ENCODE peak calls at places on chromosome 2, in seven cellular contexts. T, F, M, Q, N, Z and B are unnamed samples.

GRCh38 chr2:88739985-88740600 is 48.6 kb downstream of the RPIA start:
- DNase-seq in N (peak; percentile 32), T (peak; percentile 67), M (peak; percentile 81), Z (peak; percentile 86), F (peak; percentile 80), Q (peak; percentile 84), B (peak; percentile 18)

GRCh38 chr2:10220516-10221391 is 82.0 kb upstream of the HPCAL1 start:
- DNase-seq in N (no peak), F (peak; percentile 90), Q (peak; percentile 84), T (no peak), M (peak; percentile 67), Z (no peak), B (no peak)

GRCh38 chr2:125310671-125311364 is 1285.7 kb downstream of the CNTNAP5 start:
- DNase-seq in F (no peak), T (no peak), Z (no peak), N (no peak), Q (no peak), M (no peak), B (no peak)

GRCh38 chr2:152466925-152467676 is 132.1 kb downstream of the FMNL2 start:
- DNase-seq in F (peak; percentile 51), Q (peak; percentile 61), T (peak; percentile 35), Z (no peak), M (peak; percentile 86), N (peak; percentile 34), B (no peak)

GRCh38 chr2:68250196-68250595 is 2.1 kb downstream of the PPP3R1 start:
- DNase-seq in Q (no peak), N (no peak), M (peak; percentile 50), T (no peak), F (no peak), Z (no peak), B (no peak)

GRCh38 chr2:208356846-208357574 is 49.6 kb upstream of the PTH2R start:
- DNase-seq in T (no peak), Z (no peak), Q (peak; percentile 35), F (no peak), N (no peak), M (no peak), B (no peak)

GRCh38 chr2:54402350-54402749 is 53.8 kb upstream of the SPTBN1 start:
- DNase-seq in Z (peak; percentile 78), T (peak; percentile 42), F (no peak), N (no peak), M (peak; percentile 6), Q (peak; percentile 88), B (no peak)

GRCh38 chr2:20481798-20482405 is 35.0 kb downstream of the RHOB start:
- DNase-seq in Z (no peak), T (no peak), Q (no peak), F (no peak), N (no peak), M (no peak), B (no peak)

GRCh38 chr2:23658466-23658942 is 268.4 kb downstream of the ATAD2B start:
- DNase-seq in Q (peak; percentile 54), T (no peak), M (no peak), Z (no peak), N (no peak), F (no peak), B (no peak)

GRCh38 chr2:173493874-173494273 is 139.2 kb downstream of the CDCA7 start:
- DNase-seq in M (no peak), F (no peak), Q (no peak), N (no peak), Z (no peak), T (no peak), B (no peak)
- TF ChIP-seq CTCF in M (no peak), F (peak; percentile 44), Q (no peak), N (peak; percentile 11), Z (no peak), T (no peak), B (peak; percentile 15)

GRCh38 chr2:47345584-47345913 is 57.4 kb upstream of the MSH2 start:
- DNase-seq in N (no peak), F (no peak), Z (no peak), Q (no peak), T (no peak), M (no peak), B (no peak)

GRCh38 chr2:47346669-47347068 is 56.3 kb upstream of the MSH2 start:
- DNase-seq in Z (no peak), N (no peak), T (no peak), F (no peak), Q (no peak), M (no peak), B (no peak)

GRCh38 chr2:47344890-47345583 is 57.9 kb upstream of the MSH2 start:
- DNase-seq in N (no peak), T (peak; percentile 84), M (no peak), Q (peak; percentile 52), Z (peak; percentile 85), F (peak; percentile 90), B (peak; percentile 63)

DNA sequence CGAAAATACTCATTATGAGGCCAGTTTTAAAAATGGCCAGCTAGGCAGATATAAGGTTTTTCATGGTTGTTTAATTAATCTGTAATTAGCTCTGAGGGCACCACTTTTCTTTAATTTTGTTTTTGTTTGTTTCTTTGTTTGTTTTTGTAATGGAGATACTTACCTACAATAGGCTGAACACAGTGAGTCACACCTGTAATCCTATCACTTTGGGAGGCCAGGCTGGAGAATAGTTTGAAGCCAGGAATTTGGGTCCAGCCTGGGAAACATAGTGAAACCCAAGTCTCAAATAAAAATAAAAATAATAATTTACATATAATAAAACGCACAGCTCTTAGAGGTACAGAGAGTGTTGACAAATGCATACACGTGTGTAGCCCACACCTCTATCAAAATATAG is 56.8 kb upstream of the MSH2 start:
- DNase-seq in Q (no peak), N (no peak), T (no peak), F (peak; percentile 36), M (no peak), Z (no peak), B (no peak)
- H3K4me3 ChIP-seq in Q (no peak overlapping the region), N (no peak overlapping the region), T (no peak overlapping the region), F (no peak overlapping the region), M (no peak overlapping the region), Z (no peak overlapping the region), B (no peak overlapping the region)

GRCh38 chr2:32678825-32679224 is 51.0 kb downstream of the TTC27 start:
- DNase-seq in T (no peak), F (peak; percentile 15), Q (peak; percentile 54), Z (no peak), M (no peak), N (no peak), B (peak; percentile 32)
- TF ChIP-seq CTCF in T (no peak), F (no peak), Q (no peak), Z (no peak), M (no peak), N (no peak), B (peak; percentile 17)

DNA sequence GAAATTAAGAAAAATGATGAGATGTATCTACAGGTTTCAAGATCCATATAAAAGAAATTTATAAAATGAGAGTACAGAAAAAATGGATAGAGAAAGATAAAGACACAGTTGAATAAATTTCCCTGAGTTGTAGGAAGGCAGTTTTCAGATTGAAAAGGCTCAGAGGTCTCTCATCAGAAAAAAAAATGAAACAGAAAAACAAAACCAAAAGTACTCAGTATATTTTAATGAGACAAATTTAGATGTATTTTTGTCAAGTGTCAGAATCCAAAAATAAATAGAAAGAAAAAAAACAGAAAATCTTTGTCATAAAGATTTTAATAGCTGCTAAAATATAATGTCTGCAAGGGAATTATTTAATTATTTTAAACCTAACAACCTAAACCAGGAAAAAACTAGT is 520.5 kb downstream of the KCNJ3 start:
- DNase-seq in N (peak; percentile 7), Z (no peak), F (no peak), T (no peak), Q (no peak), M (no peak), B (no peak)
- H3K4me3 ChIP-seq in N (no peak overlapping the region), Z (no peak overlapping the region), F (no peak overlapping the region), T (no peak overlapping the region), Q (no peak overlapping the region), M (no peak overlapping the region), B (no peak overlapping the region)

GRCh38 chr2:238097988-238098853 is 1.9 kb upstream of the ESPNL start:
- DNase-seq in M (peak; percentile 75), T (no peak), Z (peak; percentile 75), Q (peak; percentile 73), N (peak; percentile 82), F (peak; percentile 68), B (peak; percentile 6)
- TF ChIP-seq CTCF in M (no peak), T (no peak), Z (no peak), Q (no peak), N (no peak), F (no peak), B (no peak)